ENCODE peak calls at places on chromosome 2, in five cellular contexts. V is lower leg skin, O is fibroblast of villous mesenchyme, Q is OCI-LY7, Y is nephron progenitor cell. L is an unnamed sample.

GRCh38 chr2:11508279-11508678 is 25.6 kb upstream of the GREB1 start:
- DNase-seq in V (no peak), O (no peak), Q (no peak), Y (no peak), L (no peak)

GRCh38 chr2:100260712-100261620 is 61.3 kb downstream of the LONRF2 start:
- DNase-seq in V (peak; percentile 53), O (peak; percentile 76), Q (peak; percentile 81), Y (peak; percentile 81), L (peak; percentile 61)

GRCh38 chr2:119234021-119235019 is 10.7 kb downstream of the STEAP3 start:
- DNase-seq in V (no peak), O (peak; percentile 39), Q (peak; percentile 43), Y (peak; percentile 79), L (peak; percentile 59)

GRCh38 chr2:164913640-164914346 is 41.5 kb downstream of the SLC38A11 start:
- DNase-seq in V (no peak), O (peak; percentile 44), Q (peak; percentile 11), Y (no peak), L (no peak)

GRCh38 chr2:206477296-206477695 is 34.0 kb downstream of the ADAM23 start:
- DNase-seq in V (no peak), O (peak; percentile 54), Q (no peak), Y (no peak), L (no peak)

GRCh38 chr2:45404807-45405297 is 206.2 kb downstream of the SRBD1 start:
- DNase-seq in V (no peak), O (peak; percentile 20), Q (no peak), Y (no peak), L (no peak)

GRCh38 chr2:162254472-162254871 is 11.2 kb upstream of the FAP start:
- DNase-seq in V (no peak), O (no peak), Q (no peak), Y (no peak), L (no peak)

GRCh38 chr2:38486213-38487026 is 109.3 kb upstream of the ATL2 start:
- DNase-seq in V (no peak), O (no peak), Q (no peak), Y (no peak), L (no peak)

GRCh38 chr2:163601377-163601776 is 134.4 kb downstream of the FIGN start:
- DNase-seq in V (no peak), O (peak; percentile 39), Q (no peak), Y (no peak), L (no peak)

GRCh38 chr2:232533944-232534710 is 5.4 kb upstream of the CHRNG start:
- DNase-seq in V (no peak), O (peak; percentile 13), Q (peak; percentile 28), Y (no peak), L (no peak)

GRCh38 chr2:11175293-11175795 is 20.1 kb downstream of the SLC66A3 start:
- DNase-seq in V (no peak), O (peak; percentile 44), Q (no peak), Y (no peak), L (no peak)

GRCh38 chr2:196586511-196586991 is 53.0 kb upstream of the CCDC150 start:
- DNase-seq in V (no peak), O (peak; percentile 59), Q (no peak), Y (no peak), L (no peak)

GRCh38 chr2:218963597-218963996 is 4.1 kb downstream of the CDK5R2 start:
- DNase-seq in V (no peak), O (no peak), Q (no peak), Y (no peak), L (no peak)

GRCh38 chr2:173397539-173397938 is 42.9 kb downstream of the CDCA7 start:
- DNase-seq in V (no peak), O (no peak), Q (no peak), Y (no peak), L (no peak)

GRCh38 chr2:26768759-26769500 is 4.8 kb downstream of the SLC35F6 start:
- DNase-seq in V (peak; percentile 94), O (peak; percentile 66), Q (no peak), Y (no peak), L (no peak)

GRCh38 chr2:137969418-137969765 is 5.1 kb downstream of the HNMT start:
- DNase-seq in V (no peak), O (no peak), Q (no peak), Y (no peak), L (no peak)

GRCh38 chr2:8684421-8684884 is 2.6 kb downstream of the ID2 start:
- DNase-seq in V (peak; percentile 43), O (no peak), Q (peak; percentile 78), Y (peak; percentile 22), L (no peak)

GRCh38 chr2:170425291-170425751 is 247.4 kb downstream of the MYO3B start:
- DNase-seq in V (no peak), O (peak; percentile 61), Q (no peak), Y (no peak), L (no peak)

GRCh38 chr2:9941196-9941995 is 10.1 kb upstream of the GRHL1 start:
- DNase-seq in V (no peak), O (peak; percentile 24), Q (no peak), Y (peak; percentile 36), L (no peak)

GRCh38 chr2:199344012-199344411 is 113.7 kb downstream of the SATB2 start:
- DNase-seq in V (no peak), O (no peak), Q (no peak), Y (no peak), L (no peak)

GRCh38 chr2:222919841-222920609 is 59.2 kb downstream of the ACSL3 start:
- DNase-seq in V (no peak), O (peak; percentile 87), Q (no peak), Y (no peak), L (no peak)

GRCh38 chr2:162090109-162090508 is 16.1 kb upstream of the DPP4 start:
- DNase-seq in V (no peak), O (peak; percentile 77), Q (no peak), Y (no peak), L (no peak)

GRCh38 chr2:9565436-9566153 is 10.0 kb upstream of the ADAM17 start:
- DNase-seq in V (peak; percentile 91), O (peak; percentile 97), Q (no peak), Y (no peak), L (no peak)

DNA sequence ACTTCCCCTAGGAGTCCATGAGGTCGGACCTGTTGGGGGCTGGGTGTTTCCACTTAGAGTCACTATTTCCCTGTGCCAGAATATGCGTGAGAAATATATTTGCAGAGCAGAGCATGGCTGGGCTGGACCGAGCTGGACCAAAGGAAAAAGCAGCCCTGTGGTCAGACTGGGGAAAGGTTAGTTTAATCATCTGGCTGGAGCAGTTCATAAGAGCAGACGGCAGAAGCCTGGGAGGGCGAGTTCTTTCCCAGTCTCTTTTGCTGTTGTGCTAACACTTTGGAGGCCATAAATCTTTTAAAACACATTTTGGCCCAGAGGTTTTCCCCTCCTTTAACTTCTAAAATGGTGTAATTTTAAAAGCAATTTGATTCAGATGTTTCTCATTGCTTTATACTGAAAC is 66.5 kb downstream of the GLI2 start:
- DNase-seq in V (no peak), O (peak; percentile 42), Q (no peak), Y (no peak), L (no peak)
- TF ChIP-seq CTCF in V (no peak), O (no peak), Q (no peak), Y (no peak), L (no peak)

GRCh38 chr2:3117650-3118216 is 259.9 kb downstream of the EIPR1 start:
- DNase-seq in V (no peak), O (no peak), Q (no peak), Y (no peak), L (no peak)

GRCh38 chr2:3125761-3126130 is 251.9 kb downstream of the EIPR1 start:
- DNase-seq in V (no peak), O (no peak), Q (no peak), Y (no peak), L (no peak)

GRCh38 chr2:3122525-3122924 is 255.1 kb downstream of the EIPR1 start:
- DNase-seq in V (no peak), O (no peak), Q (no peak), Y (no peak), L (no peak)

GRCh38 chr2:3124921-3125760 is 252.5 kb downstream of the EIPR1 start:
- DNase-seq in V (no peak), O (peak; percentile 84), Q (no peak), Y (no peak), L (no peak)

GRCh38 chr2:3121601-3122000 is 256.0 kb downstream of the EIPR1 start:
- DNase-seq in V (no peak), O (no peak), Q (no peak), Y (no peak), L (no peak)
- TF ChIP-seq CTCF in V (no peak), O (no peak), Q (no peak), Y (no peak), L (no peak)

DNA sequence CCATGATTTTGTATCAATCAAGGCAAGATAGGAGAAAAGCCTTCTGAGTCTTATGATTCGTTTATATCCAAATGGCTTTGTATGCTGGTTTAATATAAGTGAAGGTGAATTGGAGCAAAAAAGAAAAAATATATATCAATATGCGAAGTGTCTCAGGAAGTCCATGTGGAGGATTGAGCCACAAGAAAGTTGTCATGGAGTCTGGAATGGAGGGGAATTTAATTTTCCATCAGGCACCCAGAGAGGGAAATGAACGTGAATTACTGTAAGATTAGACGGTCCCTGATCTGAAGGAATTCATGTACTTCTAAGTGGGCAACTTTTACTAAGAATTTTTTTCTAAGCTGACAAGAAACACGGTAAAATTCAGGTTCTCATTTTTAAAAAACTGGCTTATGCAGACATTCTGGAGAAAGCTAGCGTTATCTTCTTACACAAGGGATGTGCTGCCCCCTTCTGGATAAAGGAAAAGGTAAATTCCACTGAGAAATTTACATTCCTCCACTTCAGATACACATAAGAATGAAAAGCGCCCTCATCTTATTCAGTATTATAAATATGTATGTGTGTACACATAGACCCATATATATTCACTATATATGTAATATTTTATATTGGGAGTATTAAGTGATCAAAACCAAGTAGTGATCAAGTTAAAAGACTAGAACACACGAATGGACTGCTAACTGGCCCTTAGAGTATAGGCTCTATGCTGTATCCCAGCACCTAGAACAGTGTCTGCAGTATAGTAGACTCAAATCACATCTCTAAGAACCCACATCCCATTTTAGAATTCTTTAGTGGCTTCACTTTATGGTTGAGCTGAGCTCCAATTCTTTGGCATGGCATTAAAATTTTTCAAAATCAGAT is 289.0 kb upstream of the TFPI start:
- DNase-seq in V (no peak), O (peak; percentile 80), Q (peak; percentile 45), Y (peak; percentile 36), L (no peak)
- TF ChIP-seq CTCF in V (no peak), O (peak; percentile 65), Q (peak; percentile 79), Y (peak; percentile 63), L (peak; percentile 72)

GRCh38 chr2:234710066-234710465 is 213.2 kb upstream of the ARL4C start:
- DNase-seq in V (no peak), O (no peak), Q (no peak), Y (no peak), L (no peak)

GRCh38 chr2:234711308-234711707 is 214.4 kb upstream of the ARL4C start:
- DNase-seq in V (no peak), O (no peak), Q (no peak), Y (no peak), L (no peak)

GRCh38 chr2:234714711-234715110 is 217.8 kb upstream of the ARL4C start:
- DNase-seq in V (no peak), O (no peak), Q (no peak), Y (no peak), L (no peak)

GRCh38 chr2:234710587-234710986 is 213.7 kb upstream of the ARL4C start:
- DNase-seq in V (no peak), O (no peak), Q (no peak), Y (no peak), L (no peak)

DNA sequence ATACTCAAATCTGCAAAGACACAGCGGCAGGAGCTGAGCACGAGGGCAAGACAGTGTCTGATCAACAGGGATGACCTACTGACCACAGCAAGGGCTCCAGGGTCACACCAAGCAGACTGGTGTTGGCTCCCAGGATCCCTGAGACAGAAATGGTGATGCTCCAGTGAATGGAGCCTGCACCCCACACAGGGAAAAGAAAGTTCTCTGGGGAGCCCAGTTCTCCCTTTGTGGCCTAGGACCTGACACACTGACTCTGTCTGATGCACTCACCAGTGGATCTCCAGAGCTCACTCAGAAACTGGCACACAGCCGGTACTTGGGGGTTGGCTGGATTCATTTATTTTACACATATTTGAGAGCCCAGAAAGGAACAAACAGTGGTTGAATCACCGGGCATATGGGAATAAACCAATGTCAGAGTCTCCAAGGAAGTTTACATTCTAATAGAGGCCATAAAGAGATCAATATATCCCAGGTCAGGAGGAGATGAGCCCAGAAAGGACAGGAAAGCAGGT is 215.6 kb upstream of the ARL4C start:
- DNase-seq in V (no peak), O (no peak), Q (no peak), Y (no peak), L (no peak)
- TF ChIP-seq CTCF in V (no peak), O (no peak), Q (no peak), Y (no peak), L (no peak)